ENCODE peak calls at places on chromosome 21, in seven cellular contexts. One of them, this sample, is unnamed.

GRCh38 chr21:21612446-21612845 is 614.2 kb downstream of the NCAM2 start:
- DNase-seq in K562: no peak
- DNase-seq in GM12878: no peak
- DNase-seq in SK-N-SH: no peak
- DNase-seq in HepG2: no peak
- DNase-seq in GM12891: no peak
- DNase-seq in H1: no peak
- DNase-seq in this sample: no peak

GRCh38 chr21:14991957-14992356 is 72.8 kb downstream of the NRIP1 start:
- DNase-seq in H1: no peak
- DNase-seq in HepG2: no peak
- DNase-seq in GM12878: no peak
- DNase-seq in K562: no peak
- DNase-seq in SK-N-SH: no peak
- DNase-seq in GM12891: no peak
- DNase-seq in this sample: no peak

GRCh38 chr21:38478782-38479181 is 19.5 kb downstream of the ERG start:
- DNase-seq in HepG2: no peak
- DNase-seq in GM12878: no peak
- DNase-seq in GM12891: no peak
- DNase-seq in H1: no peak
- DNase-seq in SK-N-SH: no peak
- DNase-seq in K562: no peak
- DNase-seq in this sample: no peak

GRCh38 chr21:27164208-27165172 is 197.6 kb upstream of the ADAMTS5 start:
- DNase-seq in H1: no peak
- DNase-seq in GM12891: no peak
- DNase-seq in HepG2: no peak
- DNase-seq in K562: no peak
- DNase-seq in GM12878: no peak
- DNase-seq in SK-N-SH: no peak
- DNase-seq in this sample: no peak

GRCh38 chr21:37870229-37870628 is 46.0 kb downstream of the KCNJ6 start:
- DNase-seq in K562: no peak
- DNase-seq in GM12878: no peak
- DNase-seq in SK-N-SH: no peak
- DNase-seq in GM12891: no peak
- DNase-seq in HepG2: no peak
- DNase-seq in H1: no peak
- DNase-seq in this sample: no peak

GRCh38 chr21:44551290-44552015 is at the start of gene KRTAP10-2:
- DNase-seq in GM12878: no peak
- DNase-seq in K562: no peak
- DNase-seq in HepG2: no peak
- DNase-seq in GM12891: no peak
- DNase-seq in H1: peak; percentile 45
- DNase-seq in SK-N-SH: no peak
- DNase-seq in this sample: no peak

GRCh38 chr21:26057488-26058170 is 112.9 kb downstream of the APP start:
- DNase-seq in SK-N-SH: no peak
- DNase-seq in K562: no peak
- DNase-seq in GM12878: no peak
- DNase-seq in HepG2: no peak
- DNase-seq in GM12891: no peak
- DNase-seq in H1: no peak
- DNase-seq in this sample: no peak

GRCh38 chr21:43608225-43608624 is 51.1 kb downstream of the HSF2BP start:
- DNase-seq in H1: no peak
- DNase-seq in HepG2: no peak
- DNase-seq in GM12891: no peak
- DNase-seq in SK-N-SH: no peak
- DNase-seq in K562: no peak
- DNase-seq in GM12878: no peak
- DNase-seq in this sample: no peak

GRCh38 chr21:42929969-42930368 is 4.5 kb upstream of the ERVH48-1 start:
- DNase-seq in K562: peak; percentile 55
- DNase-seq in SK-N-SH: no peak
- DNase-seq in GM12878: no peak
- DNase-seq in GM12891: no peak
- DNase-seq in H1: no peak
- DNase-seq in HepG2: no peak
- DNase-seq in this sample: no peak

GRCh38 chr21:28936036-28936435 is 56.6 kb downstream of the LTN1 start:
- DNase-seq in K562: no peak
- DNase-seq in HepG2: no peak
- DNase-seq in H1: no peak
- DNase-seq in GM12878: no peak
- DNase-seq in SK-N-SH: no peak
- DNase-seq in GM12891: no peak
- DNase-seq in this sample: no peak

GRCh38 chr21:39164523-39164922 is 18.7 kb downstream of the PSMG1 start:
- DNase-seq in K562: no peak
- DNase-seq in GM12891: no peak
- DNase-seq in GM12878: no peak
- DNase-seq in H1: no peak
- DNase-seq in SK-N-SH: no peak
- DNase-seq in HepG2: no peak
- DNase-seq in this sample: no peak

GRCh38 chr21:44887126-44887806 is 13.8 kb upstream of the PTTG1IP start:
- DNase-seq in SK-N-SH: no peak
- DNase-seq in H1: no peak
- DNase-seq in GM12878: no peak
- DNase-seq in K562: no peak
- DNase-seq in HepG2: no peak
- DNase-seq in GM12891: no peak
- DNase-seq in this sample: no peak

GRCh38 chr21:17250651-17251294 is 262.1 kb upstream of the CXADR start:
- DNase-seq in SK-N-SH: peak; percentile 6
- DNase-seq in GM12878: no peak
- DNase-seq in HepG2: no peak
- DNase-seq in K562: no peak
- DNase-seq in H1: no peak
- DNase-seq in GM12891: no peak
- DNase-seq in this sample: no peak

GRCh38 chr21:20721151-20721550 is 277.1 kb upstream of the NCAM2 start:
- DNase-seq in HepG2: no peak
- DNase-seq in GM12878: no peak
- DNase-seq in GM12891: no peak
- DNase-seq in K562: no peak
- DNase-seq in SK-N-SH: no peak
- DNase-seq in H1: no peak
- DNase-seq in this sample: no peak

GRCh38 chr21:43337901-43338655 is 88.9 kb downstream of the SIK1 start:
- DNase-seq in SK-N-SH: no peak
- DNase-seq in GM12891: no peak
- DNase-seq in K562: no peak
- DNase-seq in H1: no peak
- DNase-seq in GM12878: no peak
- DNase-seq in HepG2: no peak
- DNase-seq in this sample: no peak

GRCh38 chr21:17585875-17586450 is 26.7 kb downstream of the BTG3 start:
- DNase-seq in GM12891: no peak
- DNase-seq in K562: peak; percentile 19
- DNase-seq in HepG2: peak; percentile 41
- DNase-seq in GM12878: no peak
- DNase-seq in H1: no peak
- DNase-seq in SK-N-SH: peak; percentile 35
- DNase-seq in this sample: no peak

GRCh38 chr21:43025636-43026180 is 49.9 kb downstream of the CBS start:
- DNase-seq in GM12891: no peak
- DNase-seq in SK-N-SH: no peak
- DNase-seq in GM12878: no peak
- DNase-seq in HepG2: peak; percentile 52
- DNase-seq in H1: no peak
- DNase-seq in K562: no peak
- DNase-seq in this sample: no peak

GRCh38 chr21:24470852-24471251 is 1136.4 kb downstream of the MRPL39 start:
- DNase-seq in GM12878: no peak
- DNase-seq in HepG2: no peak
- DNase-seq in SK-N-SH: no peak
- DNase-seq in K562: no peak
- DNase-seq in GM12891: no peak
- DNase-seq in H1: no peak
- DNase-seq in this sample: no peak

GRCh38 chr21:42311816-42312625 is 3.2 kb downstream of the TFF3 start:
- DNase-seq in SK-N-SH: no peak
- DNase-seq in GM12878: no peak
- DNase-seq in HepG2: no peak
- DNase-seq in K562: no peak
- DNase-seq in GM12891: no peak
- DNase-seq in H1: peak; percentile 42
- DNase-seq in this sample: no peak

GRCh38 chr21:26169061-26169610 is 1.4 kb downstream of the APP start:
- DNase-seq in GM12878: peak; percentile 24
- DNase-seq in K562: no peak
- DNase-seq in SK-N-SH: peak; percentile 71
- DNase-seq in H1: peak; percentile 53
- DNase-seq in GM12891: no peak
- DNase-seq in HepG2: peak; percentile 41
- DNase-seq in this sample: peak; percentile 30

GRCh38 chr21:32624726-32625125 is 12.5 kb upstream of the CFAP298 start:
- DNase-seq in GM12878: no peak
- DNase-seq in HepG2: no peak
- DNase-seq in H1: no peak
- DNase-seq in GM12891: no peak
- DNase-seq in SK-N-SH: no peak
- DNase-seq in K562: peak; percentile 51
- DNase-seq in this sample: no peak

GRCh38 chr21:38241029-38241740 is 15.6 kb upstream of the KCNJ15 start:
- DNase-seq in GM12891: no peak
- DNase-seq in SK-N-SH: no peak
- DNase-seq in H1: no peak
- DNase-seq in K562: no peak
- DNase-seq in GM12878: no peak
- DNase-seq in HepG2: no peak
- DNase-seq in this sample: no peak

GRCh38 chr21:41045534-41046268 is 122.3 kb upstream of the BACE2 start:
- DNase-seq in GM12878: no peak
- DNase-seq in HepG2: peak; percentile 5
- DNase-seq in SK-N-SH: peak; percentile 43
- DNase-seq in H1: peak; percentile 84
- DNase-seq in K562: no peak
- DNase-seq in GM12891: no peak
- DNase-seq in this sample: no peak

DNA sequence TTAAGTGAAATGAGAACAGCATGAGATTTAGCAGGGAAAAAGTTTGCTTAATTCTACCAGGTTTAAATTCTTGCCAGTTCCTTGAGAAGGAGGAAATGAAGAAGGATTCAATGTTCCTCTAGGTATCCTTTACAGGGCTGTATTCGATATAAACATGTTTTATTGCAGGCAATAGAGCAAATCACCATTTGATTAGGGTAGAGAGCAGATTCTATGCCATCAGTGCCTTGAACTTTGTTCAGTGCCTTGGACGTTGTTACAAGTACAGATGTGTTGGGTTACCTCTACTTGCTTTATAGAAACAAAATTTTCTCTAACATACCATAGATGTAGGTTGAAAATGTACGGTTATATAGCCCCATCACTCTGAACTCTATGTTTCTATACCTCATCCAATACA is 18.2 kb upstream of the CLDN8 start:
- DNase-seq in GM12891: no peak
- DNase-seq in HepG2: no peak
- DNase-seq in H1: no peak
- DNase-seq in GM12878: no peak
- DNase-seq in SK-N-SH: no peak
- DNase-seq in K562: no peak
- DNase-seq in this sample: no peak
- TF ChIP-seq TAF1 in GM12891: no peak
- TF ChIP-seq TAF1 in HepG2: no peak
- TF ChIP-seq TAF1 in H1: no peak
- TF ChIP-seq TAF1 in GM12878: no peak
- TF ChIP-seq TAF1 in SK-N-SH: no peak
- TF ChIP-seq TAF1 in K562: no peak
- TF ChIP-seq TAF1 in this sample: no peak

GRCh38 chr21:46037338-46038325 is 56.1 kb downstream of the COL6A1 start:
- DNase-seq in H1: peak; percentile 43
- DNase-seq in HepG2: no peak
- DNase-seq in GM12891: no peak
- DNase-seq in GM12878: no peak
- DNase-seq in SK-N-SH: no peak
- DNase-seq in K562: no peak
- DNase-seq in this sample: no peak

GRCh38 chr21:46039891-46040660 is 57.8 kb upstream of the COL6A2 start:
- DNase-seq in SK-N-SH: no peak
- DNase-seq in GM12878: no peak
- DNase-seq in K562: no peak
- DNase-seq in HepG2: no peak
- DNase-seq in H1: peak; percentile 44
- DNase-seq in GM12891: no peak
- DNase-seq in this sample: no peak

GRCh38 chr21:46036696-46037337 is 55.2 kb downstream of the COL6A1 start:
- DNase-seq in GM12878: no peak
- DNase-seq in K562: no peak
- DNase-seq in GM12891: no peak
- DNase-seq in H1: peak; percentile 47
- DNase-seq in SK-N-SH: no peak
- DNase-seq in HepG2: no peak
- DNase-seq in this sample: no peak

GRCh38 chr21:46038871-46039397 is 57.4 kb downstream of the COL6A1 start:
- DNase-seq in HepG2: no peak
- DNase-seq in GM12878: no peak
- DNase-seq in GM12891: no peak
- DNase-seq in K562: no peak
- DNase-seq in SK-N-SH: no peak
- DNase-seq in H1: peak; percentile 46
- DNase-seq in this sample: no peak

GRCh38 chr21:46038341-46038829 is 56.8 kb downstream of the COL6A1 start:
- DNase-seq in HepG2: no peak
- DNase-seq in K562: no peak
- DNase-seq in SK-N-SH: no peak
- DNase-seq in GM12878: no peak
- DNase-seq in GM12891: no peak
- DNase-seq in H1: no peak
- DNase-seq in this sample: no peak
- TF ChIP-seq TAF1 in HepG2: no peak
- TF ChIP-seq TAF1 in K562: no peak
- TF ChIP-seq TAF1 in SK-N-SH: no peak
- TF ChIP-seq TAF1 in GM12878: no peak
- TF ChIP-seq TAF1 in GM12891: no peak
- TF ChIP-seq TAF1 in H1: no peak
- TF ChIP-seq TAF1 in this sample: no peak

DNA sequence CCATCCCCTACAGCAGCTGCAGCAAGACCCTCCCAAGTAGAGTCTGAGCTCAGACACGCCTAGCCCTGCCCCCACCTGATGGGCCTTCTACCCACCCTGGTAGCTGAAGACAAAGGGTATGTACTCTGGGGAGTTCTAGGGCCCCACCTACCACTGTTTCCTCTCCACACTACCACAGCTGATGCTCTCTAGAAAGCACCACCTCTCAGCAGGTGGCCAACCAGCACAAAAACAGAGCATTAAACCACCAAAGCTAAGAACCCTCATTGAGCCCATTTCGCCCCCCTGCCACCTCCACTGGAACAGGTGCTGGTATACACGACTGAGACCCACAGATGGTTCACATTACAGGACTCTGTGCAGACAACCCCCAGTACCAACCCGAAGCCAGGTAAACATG is 258.9 kb downstream of the SETD4 start:
- DNase-seq in H1: no peak
- DNase-seq in GM12878: no peak
- DNase-seq in HepG2: no peak
- DNase-seq in K562: no peak
- DNase-seq in GM12891: no peak
- DNase-seq in SK-N-SH: no peak
- DNase-seq in this sample: no peak
- TF ChIP-seq TAF1 in H1: no peak
- TF ChIP-seq TAF1 in GM12878: no peak
- TF ChIP-seq TAF1 in HepG2: no peak
- TF ChIP-seq TAF1 in K562: no peak
- TF ChIP-seq TAF1 in GM12891: no peak
- TF ChIP-seq TAF1 in SK-N-SH: no peak
- TF ChIP-seq TAF1 in this sample: no peak

GRCh38 chr21:30561264-30561895 is at the start of gene KRTAP19-7:
- DNase-seq in H1: no peak
- DNase-seq in SK-N-SH: no peak
- DNase-seq in GM12878: no peak
- DNase-seq in HepG2: no peak
- DNase-seq in GM12891: no peak
- DNase-seq in K562: no peak
- DNase-seq in this sample: no peak
- TF ChIP-seq TAF1 in H1: no peak
- TF ChIP-seq TAF1 in SK-N-SH: no peak
- TF ChIP-seq TAF1 in GM12878: no peak
- TF ChIP-seq TAF1 in HepG2: no peak
- TF ChIP-seq TAF1 in GM12891: no peak
- TF ChIP-seq TAF1 in K562: no peak
- TF ChIP-seq TAF1 in this sample: no peak

This sample was measured in GM12892.